ENCODE peak calls at places on chromosomes 5 and 9, in six cellular contexts. One of them, this sample, is unnamed. For H3K4me1, the result is how much of the 10 kb centered on the place peaks cover.

GRCh38 chr5:96709152-96709821 is 47.1 kb downstream of the CAST start:
- DNase-seq in IMR-90: peak
- DNase-seq in astrocyte: peak
- DNase-seq in transverse colon: no peak
- DNase-seq in SJCRH30: no peak
- DNase-seq in gastrocnemius medialis: no peak
- DNase-seq in this sample: no peak

GRCh38 chr5:128241071-128241695 is 157.6 kb downstream of the SLC12A2 start:
- DNase-seq in IMR-90: peak
- DNase-seq in astrocyte: peak
- DNase-seq in transverse colon: no peak
- DNase-seq in SJCRH30: no peak
- DNase-seq in gastrocnemius medialis: no peak
- DNase-seq in this sample: no peak

GRCh38 chr9:115008536-115008935 is 78.1 kb upstream of the TNFSF8 start:
- DNase-seq in IMR-90: peak
- DNase-seq in astrocyte: peak
- DNase-seq in transverse colon: no peak
- DNase-seq in SJCRH30: peak
- DNase-seq in gastrocnemius medialis: no peak
- DNase-seq in this sample: no peak

GRCh38 chr5:68331202-68332108 is 115.9 kb downstream of the PIK3R1 start:
- DNase-seq in IMR-90: peak
- DNase-seq in astrocyte: peak
- DNase-seq in transverse colon: no peak
- DNase-seq in SJCRH30: no peak
- DNase-seq in gastrocnemius medialis: no peak
- DNase-seq in this sample: no peak

GRCh38 chr5:151480859-151481258 is 33.5 kb downstream of the SLC36A1 start:
- DNase-seq in IMR-90: peak
- DNase-seq in astrocyte: peak
- DNase-seq in transverse colon: no peak
- DNase-seq in SJCRH30: no peak
- DNase-seq in gastrocnemius medialis: peak
- DNase-seq in this sample: no peak

GRCh38 chr5:43041669-43042175 is 1.6 kb upstream of the ANXA2R start:
- DNase-seq in IMR-90: peak
- DNase-seq in astrocyte: peak
- DNase-seq in transverse colon: peak
- DNase-seq in SJCRH30: peak
- DNase-seq in gastrocnemius medialis: peak
- DNase-seq in this sample: peak

GRCh38 chr5:119274767-119275130 is 81.1 kb upstream of the TNFAIP8 start:
- DNase-seq in IMR-90: peak
- DNase-seq in astrocyte: peak
- DNase-seq in transverse colon: no peak
- DNase-seq in SJCRH30: no peak
- DNase-seq in gastrocnemius medialis: no peak
- DNase-seq in this sample: no peak

GRCh38 chr5:78907255-78907886 is 77.7 kb downstream of the ARSB start:
- DNase-seq in IMR-90: peak
- DNase-seq in astrocyte: peak
- DNase-seq in transverse colon: no peak
- DNase-seq in SJCRH30: peak
- DNase-seq in gastrocnemius medialis: peak
- DNase-seq in this sample: peak

GRCh38 chr5:180330270-180330648 is 22.9 kb downstream of the GFPT2 start:
- DNase-seq in IMR-90: no peak
- DNase-seq in astrocyte: no peak
- DNase-seq in transverse colon: no peak
- DNase-seq in SJCRH30: no peak
- DNase-seq in gastrocnemius medialis: no peak
- DNase-seq in this sample: no peak

GRCh38 chr9:22036866-22037626 is 27.9 kb upstream of the CDKN2B start:
- DNase-seq in IMR-90: peak
- DNase-seq in astrocyte: no peak
- DNase-seq in transverse colon: no peak
- DNase-seq in SJCRH30: no peak
- DNase-seq in gastrocnemius medialis: peak
- DNase-seq in this sample: no peak

GRCh38 chr9:93684806-93685553 is 108.6 kb downstream of the PHF2 start:
- DNase-seq in IMR-90: peak
- DNase-seq in astrocyte: no peak
- DNase-seq in transverse colon: no peak
- DNase-seq in SJCRH30: no peak
- DNase-seq in gastrocnemius medialis: no peak
- DNase-seq in this sample: no peak

GRCh38 chr5:166865206-166865605 is 1426.2 kb upstream of the WWC1 start:
- DNase-seq in IMR-90: no peak
- DNase-seq in astrocyte: no peak
- DNase-seq in transverse colon: no peak
- DNase-seq in SJCRH30: no peak
- DNase-seq in gastrocnemius medialis: no peak
- DNase-seq in this sample: no peak

GRCh38 chr5:88665750-88666215 is 217.2 kb downstream of the MEF2C start:
- DNase-seq in IMR-90: no peak
- DNase-seq in astrocyte: peak
- DNase-seq in transverse colon: no peak
- DNase-seq in SJCRH30: no peak
- DNase-seq in gastrocnemius medialis: no peak
- DNase-seq in this sample: no peak

GRCh38 chr5:151408633-151409243 is 38.7 kb upstream of the SLC36A1 start:
- DNase-seq in IMR-90: no peak
- DNase-seq in astrocyte: no peak
- DNase-seq in transverse colon: no peak
- DNase-seq in SJCRH30: no peak
- DNase-seq in gastrocnemius medialis: no peak
- DNase-seq in this sample: no peak

GRCh38 chr5:65801332-65801731 is 79.3 kb downstream of the NLN start:
- DNase-seq in IMR-90: peak
- DNase-seq in astrocyte: peak
- DNase-seq in transverse colon: no peak
- DNase-seq in SJCRH30: no peak
- DNase-seq in gastrocnemius medialis: no peak
- DNase-seq in this sample: no peak

GRCh38 chr5:27474054-27474323 is 435.6 kb upstream of the CDH9 start:
- DNase-seq in IMR-90: no peak
- DNase-seq in astrocyte: no peak
- DNase-seq in transverse colon: no peak
- DNase-seq in SJCRH30: no peak
- DNase-seq in gastrocnemius medialis: no peak
- DNase-seq in this sample: no peak

GRCh38 chr5:27475063-27475462 is 436.7 kb upstream of the CDH9 start:
- DNase-seq in IMR-90: no peak
- DNase-seq in astrocyte: no peak
- DNase-seq in transverse colon: no peak
- DNase-seq in SJCRH30: no peak
- DNase-seq in gastrocnemius medialis: no peak
- DNase-seq in this sample: no peak

GRCh38 chr5:27474395-27474794 is 436.0 kb upstream of the CDH9 start:
- DNase-seq in IMR-90: no peak
- DNase-seq in astrocyte: no peak
- DNase-seq in transverse colon: no peak
- DNase-seq in SJCRH30: no peak
- DNase-seq in gastrocnemius medialis: no peak
- DNase-seq in this sample: no peak

GRCh38 chr5:27477550-27477949 is 439.2 kb upstream of the CDH9 start:
- DNase-seq in IMR-90: no peak
- DNase-seq in astrocyte: no peak
- DNase-seq in transverse colon: no peak
- DNase-seq in SJCRH30: no peak
- DNase-seq in gastrocnemius medialis: no peak
- DNase-seq in this sample: no peak

GRCh38 chr5:27476356-27476988 is 438.1 kb upstream of the CDH9 start:
- DNase-seq in IMR-90: no peak
- DNase-seq in astrocyte: no peak
- DNase-seq in transverse colon: no peak
- DNase-seq in SJCRH30: no peak
- DNase-seq in gastrocnemius medialis: no peak
- DNase-seq in this sample: no peak
- H3K4me3 ChIP-seq in IMR-90: no peak
- H3K4me3 ChIP-seq in astrocyte: no peak
- H3K4me3 ChIP-seq in transverse colon: no peak
- H3K4me3 ChIP-seq in SJCRH30: no peak
- H3K4me3 ChIP-seq in gastrocnemius medialis: no peak
- H3K4me3 ChIP-seq in this sample: no peak

GRCh38 chr5:159207616-159208507 is 1.5 kb downstream of the RNF145 start:
- DNase-seq in IMR-90: peak
- DNase-seq in astrocyte: peak
- DNase-seq in transverse colon: peak
- DNase-seq in SJCRH30: peak
- DNase-seq in gastrocnemius medialis: peak
- DNase-seq in this sample: peak

GRCh38 chr5:159207222-159207615 is 2.1 kb downstream of the RNF145 start:
- DNase-seq in IMR-90: no peak
- DNase-seq in astrocyte: no peak
- DNase-seq in transverse colon: no peak
- DNase-seq in SJCRH30: no peak
- DNase-seq in gastrocnemius medialis: no peak
- DNase-seq in this sample: no peak

GRCh38 chr5:159209438-159210305 is at the start of gene RNF145:
- DNase-seq in IMR-90: peak
- DNase-seq in astrocyte: peak
- DNase-seq in transverse colon: peak
- DNase-seq in SJCRH30: peak
- DNase-seq in gastrocnemius medialis: peak
- DNase-seq in this sample: peak

GRCh38 chr5:159210306-159210722 is 961 bp upstream of the RNF145 start:
- DNase-seq in IMR-90: no peak
- DNase-seq in astrocyte: no peak
- DNase-seq in transverse colon: peak
- DNase-seq in SJCRH30: no peak
- DNase-seq in gastrocnemius medialis: no peak
- DNase-seq in this sample: peak

GRCh38 chr5:159208508-159209437 is 580 bp downstream of the RNF145 start:
- DNase-seq in IMR-90: peak
- DNase-seq in astrocyte: peak
- DNase-seq in transverse colon: peak
- DNase-seq in SJCRH30: peak
- DNase-seq in gastrocnemius medialis: no peak
- DNase-seq in this sample: peak
- H3K4me1 ChIP-seq in IMR-90: under half
- H3K4me1 ChIP-seq in astrocyte: under half
- H3K4me1 ChIP-seq in transverse colon: under half
- H3K4me1 ChIP-seq in SJCRH30: under half
- H3K4me1 ChIP-seq in gastrocnemius medialis: under half
- H3K4me1 ChIP-seq in this sample: under half

GRCh38 chr5:61657010-61657409 is 325.0 kb downstream of the ZSWIM6 start:
- DNase-seq in IMR-90: no peak
- DNase-seq in astrocyte: no peak
- DNase-seq in transverse colon: no peak
- DNase-seq in SJCRH30: no peak
- DNase-seq in gastrocnemius medialis: no peak
- DNase-seq in this sample: no peak

GRCh38 chr5:61653802-61654580 is 321.9 kb downstream of the ZSWIM6 start:
- DNase-seq in IMR-90: no peak
- DNase-seq in astrocyte: no peak
- DNase-seq in transverse colon: no peak
- DNase-seq in SJCRH30: no peak
- DNase-seq in gastrocnemius medialis: no peak
- DNase-seq in this sample: no peak

GRCh38 chr5:61659221-61659696 is 327.2 kb downstream of the ZSWIM6 start:
- DNase-seq in IMR-90: no peak
- DNase-seq in astrocyte: no peak
- DNase-seq in transverse colon: no peak
- DNase-seq in SJCRH30: peak
- DNase-seq in gastrocnemius medialis: no peak
- DNase-seq in this sample: no peak

GRCh38 chr5:61662670-61663069 is 330.6 kb downstream of the ZSWIM6 start:
- DNase-seq in IMR-90: no peak
- DNase-seq in astrocyte: no peak
- DNase-seq in transverse colon: no peak
- DNase-seq in SJCRH30: no peak
- DNase-seq in gastrocnemius medialis: no peak
- DNase-seq in this sample: no peak

GRCh38 chr5:61658592-61659008 is 326.5 kb downstream of the ZSWIM6 start:
- DNase-seq in IMR-90: peak
- DNase-seq in astrocyte: peak
- DNase-seq in transverse colon: peak
- DNase-seq in SJCRH30: peak
- DNase-seq in gastrocnemius medialis: peak
- DNase-seq in this sample: peak
- H3K4me3 ChIP-seq in IMR-90: no peak
- H3K4me3 ChIP-seq in astrocyte: no peak
- H3K4me3 ChIP-seq in transverse colon: no peak
- H3K4me3 ChIP-seq in SJCRH30: peak
- H3K4me3 ChIP-seq in gastrocnemius medialis: no peak
- H3K4me3 ChIP-seq in this sample: no peak

DNA sequence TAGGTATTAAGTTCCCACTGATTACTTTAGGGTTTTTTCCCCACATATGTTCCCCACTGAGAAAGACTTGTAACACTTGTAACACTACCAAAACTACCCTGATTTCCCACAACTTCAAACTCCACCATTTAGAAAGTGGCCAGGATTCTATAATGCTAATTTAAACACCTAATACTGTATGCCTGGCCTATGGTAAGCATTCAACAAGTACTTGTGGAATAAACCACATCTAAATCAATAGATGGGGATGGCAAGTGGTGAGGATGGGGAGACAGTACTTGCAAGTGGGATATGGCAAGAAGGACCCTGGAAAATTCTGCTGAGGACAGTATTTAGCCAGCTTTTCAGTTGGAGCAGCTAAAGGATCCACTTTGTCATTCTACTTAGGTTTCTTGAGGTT is 210.7 kb downstream of the EBF1 start:
- DNase-seq in IMR-90: no peak
- DNase-seq in astrocyte: no peak
- DNase-seq in transverse colon: no peak
- DNase-seq in SJCRH30: no peak
- DNase-seq in gastrocnemius medialis: no peak
- DNase-seq in this sample: no peak
- H3K4me1 ChIP-seq in IMR-90: under half
- H3K4me1 ChIP-seq in astrocyte: under half
- H3K4me1 ChIP-seq in transverse colon: under half
- H3K4me1 ChIP-seq in SJCRH30: under half
- H3K4me1 ChIP-seq in gastrocnemius medialis: under half
- H3K4me1 ChIP-seq in this sample: under half

GRCh38 chr9:124257865-124258764 is at the start of gene NEK6:
- DNase-seq in IMR-90: peak
- DNase-seq in astrocyte: peak
- DNase-seq in transverse colon: peak
- DNase-seq in SJCRH30: no peak
- DNase-seq in gastrocnemius medialis: no peak
- DNase-seq in this sample: peak
- H3K4me3 ChIP-seq in IMR-90: peak
- H3K4me3 ChIP-seq in astrocyte: peak
- H3K4me3 ChIP-seq in transverse colon: peak
- H3K4me3 ChIP-seq in SJCRH30: peak
- H3K4me3 ChIP-seq in gastrocnemius medialis: peak
- H3K4me3 ChIP-seq in this sample: peak

GRCh38 chr9:76465442-76466298 is 6.7 kb downstream of the GCNT1 start:
- DNase-seq in IMR-90: no peak
- DNase-seq in astrocyte: no peak
- DNase-seq in transverse colon: no peak
- DNase-seq in SJCRH30: no peak
- DNase-seq in gastrocnemius medialis: no peak
- DNase-seq in this sample: no peak
- H3K4me1 ChIP-seq in IMR-90: under half
- H3K4me1 ChIP-seq in astrocyte: under half
- H3K4me1 ChIP-seq in transverse colon: under half
- H3K4me1 ChIP-seq in SJCRH30: under half
- H3K4me1 ChIP-seq in gastrocnemius medialis: under half
- H3K4me1 ChIP-seq in this sample: under half